ENCODE peak calls at places on chromosomes 2 and 18, in five cellular contexts. F is cardiac muscle cell, I is GM23248, T is uterus, N is adipocyte. E is an unnamed sample.

GRCh38 chr2:47520825-47521665 is 118.1 kb downstream of the MSH2 start:
- DNase-seq in T (peak; percentile 32), I (peak; percentile 75), N (peak; percentile 59), F (peak; percentile 54), E (peak; percentile 36)

GRCh38 chr18:80182855-80183254 is 64.5 kb downstream of the PARD6G start:
- DNase-seq in F (no peak), I (no peak), N (no peak), T (no peak), E (no peak)

GRCh38 chr2:124476291-124476690 is 451.2 kb downstream of the CNTNAP5 start:
- DNase-seq in F (peak; percentile 70), I (no peak), T (no peak), N (no peak), E (no peak)

GRCh38 chr2:54598347-54599325 is 124.8 kb upstream of the EML6 start:
- DNase-seq in F (no peak), T (no peak), I (peak; percentile 34), N (no peak), E (no peak)

GRCh38 chr2:229899604-229900003 is 22.2 kb downstream of the TRIP12 start:
- DNase-seq in T (no peak), I (no peak), N (no peak), F (no peak), E (no peak)

GRCh38 chr2:127675335-127676261 is at the start of gene LIMS2:
- DNase-seq in T (peak; percentile 66), F (peak; percentile 41), N (peak; percentile 68), I (peak; percentile 86), E (peak; percentile 71)

GRCh38 chr18:79396431-79397287 is 929 bp downstream of the NFATC1 start:
- DNase-seq in I (peak; percentile 77), T (peak; percentile 64), N (peak; percentile 78), F (peak; percentile 61), E (peak; percentile 23)

GRCh38 chr2:231611273-231612198 is 18.9 kb downstream of the TEX44 start:
- DNase-seq in F (peak; percentile 44), T (no peak), I (peak; percentile 96), N (peak; percentile 74), E (peak; percentile 76)

GRCh38 chr2:100184055-100184737 is 41.8 kb upstream of the AFF3 start:
- DNase-seq in I (no peak), N (no peak), T (no peak), F (no peak), E (no peak)

GRCh38 chr2:8661235-8661634 is 20.6 kb upstream of the ID2 start:
- DNase-seq in F (no peak), N (no peak), I (no peak), T (no peak), E (no peak)

GRCh38 chr2:8661736-8662135 is 20.1 kb upstream of the ID2 start:
- DNase-seq in N (peak; percentile 9), I (peak; percentile 84), T (peak; percentile 65), F (peak; percentile 28), E (no peak)

GRCh38 chr2:8659092-8659734 is 22.6 kb upstream of the ID2 start:
- DNase-seq in F (no peak), N (no peak), T (no peak), I (no peak), E (no peak)

GRCh38 chr2:8658064-8658862 is 23.6 kb upstream of the ID2 start:
- DNase-seq in F (no peak), N (no peak), T (no peak), I (no peak), E (no peak)

DNA sequence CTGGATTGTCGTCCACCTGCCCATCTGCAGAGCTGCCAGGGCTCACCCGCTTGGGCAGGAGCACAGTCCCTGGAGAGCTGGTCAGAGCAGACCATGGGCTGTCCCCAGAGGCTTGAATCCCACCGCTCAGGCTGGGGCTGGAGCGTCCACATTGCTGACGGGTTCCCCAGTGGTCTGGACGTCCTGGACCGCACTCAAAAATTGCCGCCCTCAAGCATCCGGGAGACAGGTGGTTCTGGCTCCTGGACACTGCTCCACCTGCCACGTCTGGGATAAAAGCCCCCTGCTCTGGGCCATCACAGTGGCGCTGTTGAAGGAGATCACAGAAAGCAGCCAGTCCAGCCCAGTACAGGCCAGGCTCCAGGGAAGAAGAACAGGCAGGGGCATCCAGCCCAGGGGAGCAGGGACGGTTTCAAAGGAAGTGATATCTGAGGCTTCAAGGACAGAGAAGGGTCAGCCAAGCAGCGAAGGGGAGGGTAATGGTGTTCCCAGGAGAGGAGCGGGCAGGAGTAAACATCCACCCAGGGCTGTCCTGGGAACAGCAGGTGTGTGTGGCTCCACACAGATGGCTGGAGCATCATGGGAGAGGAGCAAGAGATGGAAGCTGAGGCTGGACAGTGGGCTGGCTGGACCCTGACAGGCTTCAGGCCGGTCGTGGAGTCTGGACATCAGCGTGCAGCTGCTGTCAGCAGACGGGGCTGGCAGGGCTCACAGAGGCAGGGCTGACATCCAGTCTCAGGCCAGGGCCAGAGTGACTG is 21.9 kb upstream of the ID2 start:
- DNase-seq in I (no peak), F (no peak), N (no peak), T (no peak), E (no peak)
- H3K4me1 ChIP-seq in I (peaks cover 29% of the 10 kb centered on the region), F (peaks cover 25% of the 10 kb centered on the region), N (peaks cover 25% of the 10 kb centered on the region), T (no peaks in the 10 kb centered on the region), E (peaks cover 50% of the 10 kb centered on the region)

GRCh38 chr2:31214638-31214915 is 2.7 kb downstream of the CAPN14 start:
- DNase-seq in I (no peak), F (no peak), T (no peak), N (no peak), E (no peak)
- H3K4me1 ChIP-seq in I (no peaks in the 10 kb centered on the region), F (no peaks in the 10 kb centered on the region), T (no peaks in the 10 kb centered on the region), N (no peaks in the 10 kb centered on the region), E (no peaks in the 10 kb centered on the region)

GRCh38 chr2:103009861-103010260 is 248.0 kb downstream of the TMEM182 start:
- DNase-seq in N (no peak), F (no peak), I (no peak), T (no peak), E (no peak)
- H3K4me1 ChIP-seq in N (no peaks in the 10 kb centered on the region), F (peaks cover 5% of the 10 kb centered on the region), I (no peaks in the 10 kb centered on the region), T (no peaks in the 10 kb centered on the region), E (no peaks in the 10 kb centered on the region)

DNA sequence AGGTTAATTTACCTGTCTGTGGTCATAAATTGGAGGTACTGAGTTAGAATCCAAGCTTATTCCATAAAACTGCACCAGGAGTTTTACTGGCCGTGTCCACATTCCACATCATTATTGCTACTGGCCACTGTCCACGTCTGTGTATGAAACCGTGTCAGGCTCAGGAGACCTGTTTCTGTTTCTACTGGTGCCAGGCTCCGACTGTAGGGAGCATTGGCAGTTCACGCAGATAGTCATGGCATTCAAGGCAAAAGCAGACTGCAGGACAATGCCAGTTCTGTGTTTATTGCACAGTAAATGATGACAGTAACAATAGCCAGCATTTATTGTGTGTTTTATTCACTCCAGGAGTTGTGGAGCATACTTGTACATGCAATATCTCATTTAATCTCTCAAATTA is 55.2 kb downstream of the MAP4K4 start:
- DNase-seq in I (peak; percentile 46), N (no peak), F (no peak), T (no peak), E (no peak)
- H3K4me1 ChIP-seq in I (peaks cover 55% of the 10 kb centered on the region), N (peaks cover 42% of the 10 kb centered on the region), F (peaks cover 54% of the 10 kb centered on the region), T (peaks cover 7% of the 10 kb centered on the region), E (peaks cover 63% of the 10 kb centered on the region)

GRCh38 chr18:48781990-48782368 is 168.8 kb downstream of the SMAD7 start:
- DNase-seq in F (no peak), N (no peak), T (no peak), I (peak; percentile 30), E (no peak)

GRCh38 chr18:48780151-48781001 is 170.4 kb downstream of the SMAD7 start:
- DNase-seq in N (peak; percentile 9), F (peak; percentile 53), T (peak; percentile 41), I (peak; percentile 69), E (no peak)

GRCh38 chr18:48783616-48784520 is 166.9 kb downstream of the SMAD7 start:
- DNase-seq in F (no peak), I (no peak), N (no peak), T (no peak), E (no peak)

GRCh38 chr18:48781041-48781989 is 169.4 kb downstream of the SMAD7 start:
- DNase-seq in I (peak; percentile 83), F (peak; percentile 96), T (peak; percentile 70), N (peak; percentile 74), E (no peak)

DNA sequence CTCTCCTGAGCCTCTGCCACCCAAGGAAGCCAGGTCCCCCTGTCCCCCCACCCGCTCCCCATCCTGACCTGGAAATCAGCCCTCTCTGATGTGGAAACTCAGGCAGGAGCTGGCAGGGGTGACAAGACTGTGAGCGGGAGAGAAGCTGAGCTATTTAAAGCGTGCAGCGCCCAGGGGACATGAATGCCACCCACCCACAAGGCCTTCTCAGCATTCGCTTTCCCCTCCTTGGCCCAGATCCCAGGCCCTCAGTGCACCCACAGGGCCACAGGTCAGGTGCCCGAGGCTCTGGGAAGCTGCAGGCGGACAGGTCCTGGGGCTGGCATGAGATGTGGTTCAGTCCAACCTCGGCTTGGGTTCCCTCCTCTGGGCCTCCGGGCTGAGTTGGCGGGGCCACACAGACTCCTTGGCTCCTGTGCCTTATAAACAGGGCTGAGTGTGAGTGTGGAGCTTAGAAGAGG is 168.4 kb downstream of the SMAD7 start:
- DNase-seq in T (peak; percentile 43), N (peak; percentile 53), F (no peak), I (peak; percentile 85), E (no peak)
- H3K4me1 ChIP-seq in T (no peaks in the 10 kb centered on the region), N (peaks cover 50% of the 10 kb centered on the region), F (peaks cover 71% of the 10 kb centered on the region), I (peaks cover 38% of the 10 kb centered on the region), E (peaks cover 25% of the 10 kb centered on the region)

GRCh38 chr2:25419678-25420242 is 78.0 kb upstream of the DNMT3A start:
- DNase-seq in I (no peak), F (no peak), N (no peak), T (no peak), E (no peak)

GRCh38 chr2:25416674-25417073 is 74.9 kb upstream of the DNMT3A start:
- DNase-seq in N (no peak), T (no peak), I (no peak), F (no peak), E (no peak)

GRCh38 chr2:25420820-25421237 is 79.1 kb upstream of the DNMT3A start:
- DNase-seq in T (no peak), F (no peak), N (no peak), I (no peak), E (no peak)

GRCh38 chr2:25418944-25419677 is 77.4 kb upstream of the DNMT3A start:
- DNase-seq in T (no peak), I (no peak), F (peak; percentile 31), N (peak; percentile 8), E (no peak)

GRCh38 chr2:25417715-25418369 is 76.1 kb upstream of the DNMT3A start:
- DNase-seq in N (no peak), I (no peak), T (no peak), F (no peak), E (no peak)
- H3K4me1 ChIP-seq in N (peaks cover 15% of the 10 kb centered on the region), I (no peaks in the 10 kb centered on the region), T (no peaks in the 10 kb centered on the region), F (no peaks in the 10 kb centered on the region), E (no peaks in the 10 kb centered on the region)